ENCODE peak calls at places on chromosomes 3 and 15, in six cellular contexts. B, G, E, S, P and U are unnamed samples.

GRCh38 chr15:73716417-73716816 is 32.2 kb downstream of the CD276 start:
- DNase-seq in S (no peak), G (no peak), B (no peak), E (no peak), P (no peak), U (peak)

GRCh38 chr3:197749315-197749600 is 425 bp upstream of the FYTTD1 start:
- DNase-seq in P (no peak), G (peak), E (peak), S (no peak), B (peak), U (peak)

GRCh38 chr3:27708246-27708645 is 13.9 kb downstream of the EOMES start:
- DNase-seq in E (no peak), G (no peak), S (no peak), P (no peak), B (no peak), U (no peak)

GRCh38 chr15:53102483-53102882 is 312.3 kb upstream of the ONECUT1 start:
- DNase-seq in E (no peak), P (no peak), G (no peak), B (no peak), S (no peak), U (no peak)

GRCh38 chr3:79383402-79384012 is 384.3 kb downstream of the ROBO1 start:
- DNase-seq in P (no peak), E (no peak), S (no peak), G (peak), B (no peak), U (no peak)

GRCh38 chr15:45714501-45715488 is 80.0 kb downstream of the SQOR start:
- DNase-seq in B (peak), S (peak), G (peak), P (no peak), E (peak), U (no peak)

GRCh38 chr3:48436477-48436787 is 3.5 kb downstream of the CCDC51 start:
- DNase-seq in B (no peak), S (no peak), P (no peak), G (no peak), E (no peak), U (no peak)

GRCh38 chr3:141532609-141533008 is 45.8 kb downstream of the RASA2 start:
- DNase-seq in B (no peak), P (no peak), E (no peak), S (no peak), G (no peak), U (no peak)

GRCh38 chr3:16741103-16741758 is 136.0 kb upstream of the DAZL start:
- DNase-seq in P (no peak), S (no peak), B (no peak), E (no peak), G (no peak), U (peak)

GRCh38 chr15:58988011-58988785 is 735 bp downstream of the RNF111 start:
- DNase-seq in G (peak), P (peak), B (peak), S (peak), E (peak), U (peak)

GRCh38 chr15:40038267-40038653 is 721 bp downstream of the SRP14 start:
- DNase-seq in S (no peak), E (no peak), B (no peak), G (no peak), P (no peak), U (no peak)

GRCh38 chr15:71790081-71790480 is 20.3 kb upstream of the NR2E3 start:
- DNase-seq in G (no peak), S (no peak), B (no peak), E (no peak), P (no peak), U (no peak)

GRCh38 chr3:16793321-16793720 is 91.4 kb upstream of the PLCL2 start:
- DNase-seq in B (no peak), P (no peak), E (no peak), G (no peak), S (no peak), U (no peak)

GRCh38 chr3:147420361-147421183 is 11.4 kb downstream of the ZIC1 start:
- DNase-seq in P (no peak), B (no peak), S (no peak), E (no peak), G (no peak), U (no peak)

GRCh38 chr3:125002414-125002811 is 53.4 kb downstream of the HEG1 start:
- DNase-seq in P (no peak), E (no peak), G (no peak), S (no peak), B (no peak), U (no peak)

GRCh38 chr3:53956591-53956990 is 64.9 kb upstream of the SELENOK start:
- DNase-seq in S (no peak), P (no peak), B (no peak), G (no peak), E (no peak), U (no peak)

GRCh38 chr3:147945968-147946519 is 536.9 kb downstream of the ZIC1 start:
- DNase-seq in B (no peak), E (peak), G (peak), S (no peak), P (no peak), U (no peak)

GRCh38 chr3:101182734-101183133 is 137.6 kb downstream of the IMPG2 start:
- DNase-seq in S (no peak), E (no peak), B (no peak), G (no peak), P (no peak), U (no peak)

GRCh38 chr3:52845691-52846426 is 11.0 kb upstream of the MUSTN1 start:
- DNase-seq in P (no peak), G (no peak), S (no peak), B (no peak), E (no peak), U (no peak)

GRCh38 chr3:184443364-184443763 is 63.5 kb downstream of the CHRD start:
- DNase-seq in P (no peak), S (no peak), G (no peak), E (no peak), B (no peak), U (no peak)

GRCh38 chr15:96535148-96535547 is 204.6 kb downstream of the NR2F2 start:
- DNase-seq in B (no peak), P (no peak), G (no peak), E (no peak), S (no peak), U (no peak)

GRCh38 chr3:195001961-195002861 is 268.7 kb downstream of the XXYLT1 start:
- DNase-seq in P (no peak), G (peak), S (peak), B (peak), E (peak), U (peak)

GRCh38 chr3:170470063-170471006 is 51.7 kb downstream of the CLDN11 start:
- DNase-seq in P (no peak), S (no peak), G (no peak), E (peak), B (no peak), U (no peak)

GRCh38 chr3:187238239-187238638 is 41.0 kb downstream of the RTP1 start:
- DNase-seq in G (no peak), E (no peak), P (no peak), B (no peak), S (no peak), U (no peak)

GRCh38 chr3:52777959-52778805 is 783 bp downstream of the ITIH1 start:
- DNase-seq in S (no peak), G (no peak), B (no peak), P (no peak), E (no peak), U (no peak)

GRCh38 chr3:123488641-123489347 is 39.9 kb upstream of the ADCY5 start:
- DNase-seq in B (no peak), P (no peak), E (no peak), S (no peak), G (no peak), U (no peak)

GRCh38 chr15:66985653-66986052 is 79.7 kb upstream of the SMAD3 start:
- DNase-seq in G (no peak), P (no peak), B (no peak), S (no peak), E (no peak), U (no peak)

GRCh38 chr3:147365196-147366115 is 40.9 kb downstream of the ZIC4 start:
- DNase-seq in S (no peak), P (no peak), G (no peak), B (no peak), E (no peak), U (no peak)

GRCh38 chr15:62624541-62625399 is 417.8 kb upstream of the TPM1 start:
- DNase-seq in B (no peak), G (peak), S (no peak), E (no peak), P (no peak), U (peak)